ENCODE peak calls at places on chromosomes 6 and 20, in nine cellular contexts. R is NCI-H1092 treated with DMSO at 0.1 percent for 48 hours, A is NCI-H2029 treated with DMSO at 0.1 percent for 48 hours, Q is HEK293T, H is OCI-LY7, P is fibroblast of mammary gland, Y is colonic mucosa, K is fibroblast of gingiva, V is IMR-90. T is an unnamed sample.
A peak's percentile ranks its signal among the peaks of the same experiment; 100 is the strongest.

GRCh38 chr6:170178561-170179477 is 112.1 kb downstream of the DLL1 start:
- DNase-seq in R (peak; percentile 98), A (peak; percentile 94), Q (no peak), H (no peak), P (peak; percentile 85), Y (peak; percentile 41), K (peak; percentile 95), V (peak; percentile 21), T (peak; percentile 65)

GRCh38 chr6:157034433-157035230 is 257.5 kb downstream of the ARID1B start:
- DNase-seq in R (peak; percentile 51), A (peak; percentile 26), Q (peak; percentile 60), H (peak; percentile 68), P (peak; percentile 76), Y (no peak), K (peak; percentile 51), V (peak; percentile 72), T (no peak)

GRCh38 chr6:134267917-134268361 is 50.0 kb downstream of the SGK1 start:
- DNase-seq in R (peak; percentile 14), A (no peak), Q (peak; percentile 35), H (no peak), P (no peak), Y (peak; percentile 31), K (no peak), V (no peak), T (no peak)

GRCh38 chr20:57507477-57507876 is 17.5 kb downstream of the CTCFL start:
- DNase-seq in R (no peak), A (peak; percentile 51), Q (no peak), H (no peak), P (peak; percentile 31), Y (no peak), K (no peak), V (no peak), T (no peak)

GRCh38 chr6:36419295-36419694 is 23.4 kb downstream of the PXT1 start:
- DNase-seq in R (no peak), A (no peak), Q (no peak), H (no peak), P (no peak), Y (no peak), K (peak; percentile 34), V (no peak), T (no peak)

GRCh38 chr20:17709361-17710293 is 9.9 kb downstream of the BANF2 start:
- DNase-seq in R (no peak), A (no peak), Q (no peak), H (peak; percentile 7), P (no peak), Y (no peak), K (no peak), V (no peak), T (no peak)

GRCh38 chr6:21158149-21158548 is 435.4 kb upstream of the SOX4 start:
- DNase-seq in R (no peak), A (no peak), Q (no peak), H (no peak), P (no peak), Y (no peak), K (no peak), V (no peak), T (no peak)

GRCh38 chr6:110043366-110043994 is 65.4 kb downstream of the GPR6 start:
- DNase-seq in R (no peak), A (no peak), Q (no peak), H (no peak), P (no peak), Y (no peak), K (no peak), V (no peak), T (no peak)

GRCh38 chr6:95383878-95384277 is 193.5 kb upstream of the MANEA start:
- DNase-seq in R (no peak), A (no peak), Q (no peak), H (no peak), P (no peak), Y (no peak), K (no peak), V (no peak), T (no peak)

GRCh38 chr6:139940741-139941712 is 566.6 kb upstream of the CITED2 start:
- DNase-seq in R (no peak), A (no peak), Q (no peak), H (no peak), P (no peak), Y (no peak), K (no peak), V (peak; percentile 54), T (no peak)

GRCh38 chr20:62320581-62321354 is 18.0 kb downstream of the ADRM1 start:
- DNase-seq in R (no peak), A (no peak), Q (peak; percentile 56), H (peak; percentile 69), P (no peak), Y (peak; percentile 25), K (no peak), V (no peak), T (no peak)

GRCh38 chr20:19427480-19427879 is 215.0 kb downstream of the SLC24A3 start:
- DNase-seq in R (no peak), A (no peak), Q (no peak), H (no peak), P (no peak), Y (no peak), K (no peak), V (no peak), T (no peak)

GRCh38 chr6:163943647-163944395 is 529.3 kb downstream of the QKI start:
- DNase-seq in R (no peak), A (no peak), Q (no peak), H (no peak), P (peak; percentile 7), Y (no peak), K (no peak), V (peak; percentile 35), T (no peak)

GRCh38 chr6:143197377-143197776 is 136.7 kb downstream of the AIG1 start:
- DNase-seq in R (no peak), A (no peak), Q (no peak), H (no peak), P (no peak), Y (no peak), K (no peak), V (no peak), T (no peak)

GRCh38 chr6:121965739-121966138 is 433.7 kb upstream of the HSF2 start:
- DNase-seq in R (no peak), A (no peak), Q (no peak), H (no peak), P (peak; percentile 21), Y (no peak), K (peak; percentile 76), V (no peak), T (peak; percentile 13)

GRCh38 chr6:94213176-94213575 is 793.8 kb upstream of the EPHA7 start:
- DNase-seq in R (no peak), A (no peak), Q (no peak), H (no peak), P (no peak), Y (no peak), K (no peak), V (no peak), T (no peak)

GRCh38 chr6:140041571-140042332 is 667.3 kb upstream of the CITED2 start:
- DNase-seq in R (no peak), A (no peak), Q (no peak), H (no peak), P (no peak), Y (no peak), K (no peak), V (no peak), T (no peak)

GRCh38 chr6:156773935-156774871 is 3.0 kb upstream of the ARID1B start:
- DNase-seq in R (no peak), A (no peak), Q (no peak), H (no peak), P (peak; percentile 24), Y (no peak), K (no peak), V (no peak), T (no peak)